ENCODE peak calls at places on chromosomes 4 and X, in five cellular contexts. Z is C1 segment of cervical spinal cord, E is NCI-H1105 treated with DMSO at 0.1 percent for 48 hours, Q is AG04450, X is NAMALWA. M is an unnamed sample.

GRCh38 chrX:5458300-5458699 is 770.4 kb downstream of the NLGN4X start:
- DNase-seq in Z (no peak), E (no peak), Q (no peak), X (peak; percentile 1), M (no peak)

GRCh38 chr4:133866328-133866699 is 335.3 kb downstream of the PABPC4L start:
- DNase-seq in Z (no peak), E (peak; percentile 77), Q (no peak), X (no peak), M (no peak)

GRCh38 chr4:113957961-113958360 is 21.5 kb downstream of the ARSJ start:
- DNase-seq in Z (no peak), E (no peak), Q (peak; percentile 45), X (no peak), M (no peak)

GRCh38 chr4:89137695-89138094 is 26.4 kb downstream of the TIGD2 start:
- DNase-seq in Z (no peak), E (no peak), Q (no peak), X (no peak), M (no peak)

GRCh38 chrX:38452603-38453002 is 100.2 kb downstream of the OTC start:
- DNase-seq in Z (no peak), E (no peak), Q (no peak), X (no peak), M (no peak)

GRCh38 chr4:175054980-175055379 is 136.8 kb downstream of the ADAM29 start:
- DNase-seq in Z (no peak), E (no peak), Q (no peak), X (no peak), M (no peak)

GRCh38 chr4:190019023-190019858 is 7.8 kb downstream of the FRG2 start:
- DNase-seq in Z (no peak), E (no peak), Q (no peak), X (no peak), M (no peak)

GRCh38 chr4:108126806-108127205 is 41.9 kb downstream of the LEF1 start:
- DNase-seq in Z (no peak), E (no peak), Q (no peak), X (no peak), M (no peak)

GRCh38 chr4:7428261-7429068 is 6.3 kb downstream of the PSAPL1 start:
- DNase-seq in Z (no peak), E (no peak), Q (no peak), X (no peak), M (no peak)

GRCh38 chrX:43743100-43743822 is 87.2 kb downstream of the MAOA start:
- DNase-seq in Z (no peak), E (no peak), Q (no peak), X (no peak), M (no peak)